ENCODE peak calls at places on chromosome 13, in five cellular contexts. One of them, this sample, is unnamed.

GRCh38 chr13:87527036-87527435 is 144.1 kb upstream of the SLITRK5 start:
- DNase-seq in stimulated activated naive CD4-positive, alpha-beta T cell: no peak
- DNase-seq in stimulated activated CD8-positive, alpha-beta memory T cell treated with anti-CD3 and anti-CD28 coated beads, Interleukin-15, amount 100 ng/mL, for 1 hour: no peak
- DNase-seq in HFFc6: no peak
- DNase-seq in IMR-90: no peak
- DNase-seq in this sample: no peak

GRCh38 chr13:40189885-40190655 is 476.4 kb downstream of the FOXO1 start:
- DNase-seq in stimulated activated naive CD4-positive, alpha-beta T cell: no peak
- DNase-seq in stimulated activated CD8-positive, alpha-beta memory T cell treated with anti-CD3 and anti-CD28 coated beads, Interleukin-15, amount 100 ng/mL, for 1 hour: no peak
- DNase-seq in HFFc6: no peak
- DNase-seq in IMR-90: no peak
- DNase-seq in this sample: no peak

GRCh38 chr13:102402292-102402691 is 444 bp upstream of the FGF14 start:
- DNase-seq in stimulated activated naive CD4-positive, alpha-beta T cell: no peak
- DNase-seq in stimulated activated CD8-positive, alpha-beta memory T cell treated with anti-CD3 and anti-CD28 coated beads, Interleukin-15, amount 100 ng/mL, for 1 hour: no peak
- DNase-seq in HFFc6: no peak
- DNase-seq in IMR-90: peak
- DNase-seq in this sample: peak

GRCh38 chr13:61944329-61944929 is 528.8 kb upstream of the PCDH20 start:
- DNase-seq in stimulated activated naive CD4-positive, alpha-beta T cell: no peak
- DNase-seq in stimulated activated CD8-positive, alpha-beta memory T cell treated with anti-CD3 and anti-CD28 coated beads, Interleukin-15, amount 100 ng/mL, for 1 hour: no peak
- DNase-seq in HFFc6: no peak
- DNase-seq in IMR-90: no peak
- DNase-seq in this sample: no peak

GRCh38 chr13:49253997-49254396 is 6.3 kb downstream of the CDADC1 start:
- DNase-seq in stimulated activated naive CD4-positive, alpha-beta T cell: no peak
- DNase-seq in stimulated activated CD8-positive, alpha-beta memory T cell treated with anti-CD3 and anti-CD28 coated beads, Interleukin-15, amount 100 ng/mL, for 1 hour: no peak
- DNase-seq in HFFc6: no peak
- DNase-seq in IMR-90: no peak
- DNase-seq in this sample: no peak

GRCh38 chr13:99528547-99528946 is 27.3 kb downstream of the TM9SF2 start:
- DNase-seq in stimulated activated naive CD4-positive, alpha-beta T cell: peak
- DNase-seq in stimulated activated CD8-positive, alpha-beta memory T cell treated with anti-CD3 and anti-CD28 coated beads, Interleukin-15, amount 100 ng/mL, for 1 hour: no peak
- DNase-seq in HFFc6: no peak
- DNase-seq in IMR-90: no peak
- DNase-seq in this sample: peak

GRCh38 chr13:99154064-99154463 is 46.6 kb upstream of the UBAC2 start:
- DNase-seq in stimulated activated naive CD4-positive, alpha-beta T cell: no peak
- DNase-seq in stimulated activated CD8-positive, alpha-beta memory T cell treated with anti-CD3 and anti-CD28 coated beads, Interleukin-15, amount 100 ng/mL, for 1 hour: no peak
- DNase-seq in HFFc6: no peak
- DNase-seq in IMR-90: no peak
- DNase-seq in this sample: no peak

GRCh38 chr13:105672911-105673310 is 862.6 kb downstream of the EFNB2 start:
- DNase-seq in stimulated activated naive CD4-positive, alpha-beta T cell: no peak
- DNase-seq in stimulated activated CD8-positive, alpha-beta memory T cell treated with anti-CD3 and anti-CD28 coated beads, Interleukin-15, amount 100 ng/mL, for 1 hour: no peak
- DNase-seq in HFFc6: no peak
- DNase-seq in IMR-90: no peak
- DNase-seq in this sample: no peak

GRCh38 chr13:31044658-31045620 is 112.5 kb downstream of the TEX26 start:
- DNase-seq in stimulated activated naive CD4-positive, alpha-beta T cell: no peak
- DNase-seq in stimulated activated CD8-positive, alpha-beta memory T cell treated with anti-CD3 and anti-CD28 coated beads, Interleukin-15, amount 100 ng/mL, for 1 hour: no peak
- DNase-seq in HFFc6: no peak
- DNase-seq in IMR-90: no peak
- DNase-seq in this sample: no peak

GRCh38 chr13:26132756-26133155 is 80.9 kb upstream of the SHISA2 start:
- DNase-seq in stimulated activated naive CD4-positive, alpha-beta T cell: no peak
- DNase-seq in stimulated activated CD8-positive, alpha-beta memory T cell treated with anti-CD3 and anti-CD28 coated beads, Interleukin-15, amount 100 ng/mL, for 1 hour: no peak
- DNase-seq in HFFc6: peak
- DNase-seq in IMR-90: peak
- DNase-seq in this sample: no peak

GRCh38 chr13:44050450-44051063 is 170.9 kb downstream of the LACC1 start:
- DNase-seq in stimulated activated naive CD4-positive, alpha-beta T cell: peak
- DNase-seq in stimulated activated CD8-positive, alpha-beta memory T cell treated with anti-CD3 and anti-CD28 coated beads, Interleukin-15, amount 100 ng/mL, for 1 hour: no peak
- DNase-seq in HFFc6: no peak
- DNase-seq in IMR-90: peak
- DNase-seq in this sample: peak

GRCh38 chr13:75137911-75138571 is 343.9 kb downstream of the TBC1D4 start:
- DNase-seq in stimulated activated naive CD4-positive, alpha-beta T cell: no peak
- DNase-seq in stimulated activated CD8-positive, alpha-beta memory T cell treated with anti-CD3 and anti-CD28 coated beads, Interleukin-15, amount 100 ng/mL, for 1 hour: no peak
- DNase-seq in HFFc6: no peak
- DNase-seq in IMR-90: no peak
- DNase-seq in this sample: no peak

GRCh38 chr13:41025518-41025917 is 6.4 kb upstream of the ELF1 start:
- DNase-seq in stimulated activated naive CD4-positive, alpha-beta T cell: no peak
- DNase-seq in stimulated activated CD8-positive, alpha-beta memory T cell treated with anti-CD3 and anti-CD28 coated beads, Interleukin-15, amount 100 ng/mL, for 1 hour: no peak
- DNase-seq in HFFc6: no peak
- DNase-seq in IMR-90: no peak
- DNase-seq in this sample: no peak

GRCh38 chr13:60756306-60756705 is 359.3 kb downstream of the TDRD3 start:
- DNase-seq in stimulated activated naive CD4-positive, alpha-beta T cell: no peak
- DNase-seq in stimulated activated CD8-positive, alpha-beta memory T cell treated with anti-CD3 and anti-CD28 coated beads, Interleukin-15, amount 100 ng/mL, for 1 hour: no peak
- DNase-seq in HFFc6: no peak
- DNase-seq in IMR-90: no peak
- DNase-seq in this sample: no peak

GRCh38 chr13:67443901-67444300 is 213.8 kb upstream of the PCDH9 start:
- DNase-seq in stimulated activated naive CD4-positive, alpha-beta T cell: no peak
- DNase-seq in stimulated activated CD8-positive, alpha-beta memory T cell treated with anti-CD3 and anti-CD28 coated beads, Interleukin-15, amount 100 ng/mL, for 1 hour: no peak
- DNase-seq in HFFc6: no peak
- DNase-seq in IMR-90: no peak
- DNase-seq in this sample: no peak

GRCh38 chr13:19586904-19587634 is 25.7 kb upstream of the TPTE2 start:
- DNase-seq in stimulated activated naive CD4-positive, alpha-beta T cell: peak
- DNase-seq in stimulated activated CD8-positive, alpha-beta memory T cell treated with anti-CD3 and anti-CD28 coated beads, Interleukin-15, amount 100 ng/mL, for 1 hour: peak
- DNase-seq in HFFc6: peak
- DNase-seq in IMR-90: peak
- DNase-seq in this sample: no peak

GRCh38 chr13:41244555-41244954 is 18.8 kb downstream of the MTRF1 start:
- DNase-seq in stimulated activated naive CD4-positive, alpha-beta T cell: no peak
- DNase-seq in stimulated activated CD8-positive, alpha-beta memory T cell treated with anti-CD3 and anti-CD28 coated beads, Interleukin-15, amount 100 ng/mL, for 1 hour: no peak
- DNase-seq in HFFc6: no peak
- DNase-seq in IMR-90: peak
- DNase-seq in this sample: no peak

GRCh38 chr13:90239130-90239529 is 1108.4 kb upstream of the MIR17HG start:
- DNase-seq in stimulated activated naive CD4-positive, alpha-beta T cell: no peak
- DNase-seq in stimulated activated CD8-positive, alpha-beta memory T cell treated with anti-CD3 and anti-CD28 coated beads, Interleukin-15, amount 100 ng/mL, for 1 hour: no peak
- DNase-seq in HFFc6: no peak
- DNase-seq in IMR-90: no peak
- DNase-seq in this sample: no peak

GRCh38 chr13:75341025-75341424 is 140.9 kb downstream of the TBC1D4 start:
- DNase-seq in stimulated activated naive CD4-positive, alpha-beta T cell: no peak
- DNase-seq in stimulated activated CD8-positive, alpha-beta memory T cell treated with anti-CD3 and anti-CD28 coated beads, Interleukin-15, amount 100 ng/mL, for 1 hour: no peak
- DNase-seq in HFFc6: no peak
- DNase-seq in IMR-90: no peak
- DNase-seq in this sample: no peak

GRCh38 chr13:77523834-77524728 is 11.4 kb upstream of the SCEL start:
- DNase-seq in stimulated activated naive CD4-positive, alpha-beta T cell: no peak
- DNase-seq in stimulated activated CD8-positive, alpha-beta memory T cell treated with anti-CD3 and anti-CD28 coated beads, Interleukin-15, amount 100 ng/mL, for 1 hour: no peak
- DNase-seq in HFFc6: no peak
- DNase-seq in IMR-90: no peak
- DNase-seq in this sample: no peak

GRCh38 chr13:74132152-74132767 is 1.9 kb downstream of the KLF12 start:
- DNase-seq in stimulated activated naive CD4-positive, alpha-beta T cell: peak
- DNase-seq in stimulated activated CD8-positive, alpha-beta memory T cell treated with anti-CD3 and anti-CD28 coated beads, Interleukin-15, amount 100 ng/mL, for 1 hour: no peak
- DNase-seq in HFFc6: no peak
- DNase-seq in IMR-90: peak
- DNase-seq in this sample: peak

GRCh38 chr13:75587679-75588078 is 38.1 kb downstream of the UCHL3 start:
- DNase-seq in stimulated activated naive CD4-positive, alpha-beta T cell: no peak
- DNase-seq in stimulated activated CD8-positive, alpha-beta memory T cell treated with anti-CD3 and anti-CD28 coated beads, Interleukin-15, amount 100 ng/mL, for 1 hour: no peak
- DNase-seq in HFFc6: no peak
- DNase-seq in IMR-90: peak
- DNase-seq in this sample: no peak

GRCh38 chr13:79812070-79812850 is 331.3 kb downstream of the NDFIP2 start:
- DNase-seq in stimulated activated naive CD4-positive, alpha-beta T cell: no peak
- DNase-seq in stimulated activated CD8-positive, alpha-beta memory T cell treated with anti-CD3 and anti-CD28 coated beads, Interleukin-15, amount 100 ng/mL, for 1 hour: no peak
- DNase-seq in HFFc6: no peak
- DNase-seq in IMR-90: no peak
- DNase-seq in this sample: no peak

GRCh38 chr13:23460921-23461320 is 27.4 kb upstream of the SACS start:
- DNase-seq in stimulated activated naive CD4-positive, alpha-beta T cell: no peak
- DNase-seq in stimulated activated CD8-positive, alpha-beta memory T cell treated with anti-CD3 and anti-CD28 coated beads, Interleukin-15, amount 100 ng/mL, for 1 hour: no peak
- DNase-seq in HFFc6: no peak
- DNase-seq in IMR-90: no peak
- DNase-seq in this sample: no peak

GRCh38 chr13:63408227-63409202 is 1992.9 kb upstream of the PCDH20 start:
- DNase-seq in stimulated activated naive CD4-positive, alpha-beta T cell: no peak
- DNase-seq in stimulated activated CD8-positive, alpha-beta memory T cell treated with anti-CD3 and anti-CD28 coated beads, Interleukin-15, amount 100 ng/mL, for 1 hour: no peak
- DNase-seq in HFFc6: no peak
- DNase-seq in IMR-90: peak
- DNase-seq in this sample: no peak

GRCh38 chr13:63481334-63481733 is 2065.7 kb upstream of the PCDH20 start:
- DNase-seq in stimulated activated naive CD4-positive, alpha-beta T cell: no peak
- DNase-seq in stimulated activated CD8-positive, alpha-beta memory T cell treated with anti-CD3 and anti-CD28 coated beads, Interleukin-15, amount 100 ng/mL, for 1 hour: no peak
- DNase-seq in HFFc6: no peak
- DNase-seq in IMR-90: peak
- DNase-seq in this sample: no peak

GRCh38 chr13:110266431-110266809 is 40.5 kb downstream of the COL4A1 start:
- DNase-seq in stimulated activated naive CD4-positive, alpha-beta T cell: no peak
- DNase-seq in stimulated activated CD8-positive, alpha-beta memory T cell treated with anti-CD3 and anti-CD28 coated beads, Interleukin-15, amount 100 ng/mL, for 1 hour: no peak
- DNase-seq in HFFc6: no peak
- DNase-seq in IMR-90: no peak
- DNase-seq in this sample: no peak

GRCh38 chr13:89432997-89433396 is 1761.8 kb downstream of the SLITRK5 start:
- DNase-seq in stimulated activated naive CD4-positive, alpha-beta T cell: no peak
- DNase-seq in stimulated activated CD8-positive, alpha-beta memory T cell treated with anti-CD3 and anti-CD28 coated beads, Interleukin-15, amount 100 ng/mL, for 1 hour: no peak
- DNase-seq in HFFc6: no peak
- DNase-seq in IMR-90: no peak
- DNase-seq in this sample: no peak

GRCh38 chr13:96397807-96398206 is 307.9 kb downstream of the HS6ST3 start:
- DNase-seq in stimulated activated naive CD4-positive, alpha-beta T cell: no peak
- DNase-seq in stimulated activated CD8-positive, alpha-beta memory T cell treated with anti-CD3 and anti-CD28 coated beads, Interleukin-15, amount 100 ng/mL, for 1 hour: no peak
- DNase-seq in HFFc6: no peak
- DNase-seq in IMR-90: no peak
- DNase-seq in this sample: no peak

GRCh38 chr13:41848435-41849255 is 112.3 kb downstream of the VWA8 start:
- DNase-seq in stimulated activated naive CD4-positive, alpha-beta T cell: no peak
- DNase-seq in stimulated activated CD8-positive, alpha-beta memory T cell treated with anti-CD3 and anti-CD28 coated beads, Interleukin-15, amount 100 ng/mL, for 1 hour: no peak
- DNase-seq in HFFc6: no peak
- DNase-seq in IMR-90: peak
- DNase-seq in this sample: no peak